ENCODE peak calls at places on chromosome 2, in four cellular contexts. F is right lobe of liver; Y is CD8-positive, alpha-beta T cell; Z is upper lobe of right lung. A is an unnamed sample.

GRCh38 chr2:196849895-196850294 is 40.7 kb upstream of the C2orf66 start:
- DNase-seq in F (no peak), Y (no peak), Z (no peak), A (no peak)

GRCh38 chr2:10331702-10332401 is 29.1 kb downstream of the HPCAL1 start:
- DNase-seq in F (no peak), Y (peak; percentile 49), Z (no peak), A (no peak)

GRCh38 chr2:240179941-240180666 is 39.6 kb upstream of the OTOS start:
- DNase-seq in F (peak; percentile 26), Y (no peak), Z (peak; percentile 38), A (no peak)

GRCh38 chr2:224836263-224836662 is 120.1 kb upstream of the CCDC195 start:
- DNase-seq in F (no peak), Y (no peak), Z (no peak), A (no peak)

GRCh38 chr2:3536682-3537632 is 17.6 kb upstream of the ADI1 start:
- DNase-seq in F (peak; percentile 79), Y (peak; percentile 20), Z (no peak), A (no peak)

GRCh38 chr2:10658041-10658913 is 31.5 kb downstream of the NOL10 start:
- DNase-seq in F (no peak), Y (no peak), Z (no peak), A (no peak)

GRCh38 chr2:30766666-30767065 is 40.6 kb downstream of the CAPN13 start:
- DNase-seq in F (no peak), Y (no peak), Z (no peak), A (no peak)

GRCh38 chr2:190986221-190986953 is 27.6 kb downstream of the STAT1 start:
- DNase-seq in F (no peak), Y (peak; percentile 21), Z (no peak), A (no peak)

GRCh38 chr2:112958428-112959108 is 19.2 kb upstream of the IL36G start:
- DNase-seq in F (no peak), Y (peak; percentile 31), Z (no peak), A (peak; percentile 19)

DNA sequence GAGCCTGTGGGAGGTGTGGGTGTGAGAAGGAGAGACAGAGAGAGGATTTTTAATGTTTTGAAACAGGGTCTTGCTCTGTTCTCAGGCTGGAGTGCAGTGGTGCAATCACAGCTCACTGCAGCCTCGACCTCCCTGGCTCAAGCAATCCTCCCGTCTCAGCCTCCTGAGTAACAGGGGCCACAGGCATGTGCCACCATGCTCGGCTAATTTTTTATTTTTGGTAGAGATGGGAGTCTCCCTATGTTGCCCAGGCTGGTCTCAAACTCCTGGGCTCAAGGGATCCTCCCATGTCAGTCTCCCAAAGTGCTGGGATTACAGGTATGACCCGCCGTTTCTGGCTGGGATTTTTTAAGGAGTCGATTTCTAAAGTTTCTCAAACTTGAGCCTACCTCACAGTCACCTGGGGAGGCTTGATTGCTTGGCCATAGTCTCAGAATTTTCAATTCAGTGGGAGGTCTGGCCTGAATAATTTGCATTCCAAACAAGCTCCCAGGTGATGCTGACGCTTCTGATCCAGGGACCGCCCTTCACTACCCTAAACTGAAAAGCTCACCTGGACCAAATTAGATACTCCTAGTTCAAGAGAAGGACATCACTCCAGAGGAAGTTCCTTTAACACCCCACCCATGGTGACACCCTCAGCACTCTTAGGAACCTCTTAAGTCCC is 70.8 kb upstream of the SLC1A4 start:
- DNase-seq in F (no peak), Y (no peak), Z (no peak), A (no peak)
- H3K4me3 ChIP-seq in F (no peak overlapping the region), Y (peak overlapping the region; percentile 59), Z (peak overlapping the region; percentile 57), A (no peak overlapping the region)

DNA sequence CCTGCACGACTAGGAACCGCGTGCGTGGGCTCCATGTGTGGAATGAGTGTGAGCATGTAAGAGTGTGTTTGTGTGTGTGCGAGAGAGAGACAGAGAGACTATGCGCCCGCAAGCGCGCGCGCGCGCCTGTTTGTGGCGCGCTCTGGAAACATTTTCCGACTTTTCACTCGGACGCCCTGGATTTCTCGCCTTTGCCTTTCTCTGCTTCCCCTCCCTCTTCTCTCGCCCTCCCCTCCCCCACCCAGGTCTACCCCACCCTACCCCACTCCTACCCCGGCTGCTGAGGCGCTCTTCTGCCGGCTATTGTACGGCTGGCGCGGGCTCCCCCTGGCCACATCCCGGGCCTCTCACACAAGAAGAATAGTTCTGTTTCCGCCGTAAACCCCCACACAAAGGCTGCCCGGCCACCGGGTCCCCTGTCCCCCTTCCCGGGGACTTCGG is 7.0 kb upstream of the SIX3 start:
- DNase-seq in F (no peak), Y (no peak), Z (no peak), A (no peak)
- H3K4me3 ChIP-seq in F (no peak overlapping the region), Y (no peak overlapping the region), Z (no peak overlapping the region), A (no peak overlapping the region)

GRCh38 chr2:128981353-128981752 is 662.7 kb upstream of the HS6ST1 start:
- DNase-seq in F (no peak), Y (no peak), Z (no peak), A (no peak)
- H3K4me3 ChIP-seq in F (no peak overlapping the region), Y (no peak overlapping the region), Z (no peak overlapping the region), A (no peak overlapping the region)

DNA sequence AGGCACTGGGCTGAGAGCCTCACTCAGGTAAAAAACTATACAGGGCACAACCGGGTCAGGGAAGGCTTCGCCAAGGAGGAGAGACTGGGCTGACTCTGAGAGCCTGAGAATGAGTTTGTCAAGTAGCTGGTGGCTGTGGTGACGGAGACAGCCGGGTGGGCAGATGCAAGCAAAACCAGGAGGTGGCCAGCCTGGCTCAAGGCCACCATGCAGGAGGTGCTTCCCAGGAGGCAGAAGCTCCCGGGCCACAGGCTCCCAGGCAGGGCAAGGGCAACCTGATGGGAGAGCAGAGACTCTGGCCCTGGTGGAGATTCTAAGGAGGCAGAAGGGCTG is 2.9 kb upstream of the INHBB start:
- DNase-seq in F (no peak), Y (no peak), Z (no peak), A (no peak)
- H3K4me3 ChIP-seq in F (no peak overlapping the region), Y (no peak overlapping the region), Z (no peak overlapping the region), A (no peak overlapping the region)

GRCh38 chr2:237924164-237924534 is 42.7 kb upstream of the UBE2F start:
- DNase-seq in F (no peak), Y (no peak), Z (no peak), A (no peak)
- H3K4me3 ChIP-seq in F (no peak overlapping the region), Y (no peak overlapping the region), Z (no peak overlapping the region), A (no peak overlapping the region)

GRCh38 chr2:235709124-235709813 is 215.4 kb downstream of the AGAP1 start:
- DNase-seq in F (no peak), Y (no peak), Z (no peak), A (no peak)
- H3K4me3 ChIP-seq in F (no peak overlapping the region), Y (no peak overlapping the region), Z (no peak overlapping the region), A (no peak overlapping the region)

DNA sequence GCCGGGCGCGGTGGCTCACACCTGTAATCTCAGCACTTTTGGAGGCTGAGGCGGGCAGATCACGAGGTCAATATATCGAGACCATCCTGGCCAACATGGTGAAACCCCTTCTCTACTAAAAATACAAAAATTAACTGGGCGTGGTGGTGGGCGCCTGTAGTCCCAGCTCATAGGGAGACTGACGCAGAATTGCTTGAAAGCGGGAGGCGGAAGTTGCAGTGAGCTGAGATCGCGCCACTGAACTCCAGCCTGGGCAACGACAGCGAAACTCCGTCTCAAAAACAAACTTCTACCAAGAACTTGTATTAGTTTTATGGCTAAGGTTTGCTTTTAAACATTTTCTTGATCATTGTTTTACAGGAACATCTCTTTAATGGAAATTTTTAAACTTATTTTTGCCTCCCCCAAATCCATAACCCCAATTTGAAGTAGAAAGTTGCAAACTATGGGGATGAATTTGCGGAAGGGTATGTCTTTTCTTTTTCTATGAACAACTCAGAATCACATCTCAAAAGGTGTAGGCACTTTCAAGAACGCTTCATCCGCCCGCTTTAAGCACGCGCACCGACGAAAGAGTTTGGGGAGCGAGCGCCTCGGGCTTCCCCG is 46.8 kb upstream of the PTMA start:
- DNase-seq in F (no peak), Y (no peak), Z (no peak), A (no peak)
- H3K4me3 ChIP-seq in F (peak overlapping the region; percentile 52), Y (peak overlapping the region; percentile 82), Z (peak overlapping the region; percentile 50), A (peak overlapping the region; percentile 50)

GRCh38 chr2:173079141-173079540 is 3.5 kb downstream of the MAP3K20 start:
- DNase-seq in F (no peak), Y (no peak), Z (no peak), A (no peak)
- H3K4me3 ChIP-seq in F (no peak overlapping the region), Y (no peak overlapping the region), Z (no peak overlapping the region), A (no peak overlapping the region)

GRCh38 chr2:96531872-96532505 is 4.6 kb upstream of the ARID5A start:
- DNase-seq in F (peak; percentile 59), Y (peak; percentile 90), Z (peak; percentile 89), A (peak; percentile 82)
- H3K4me3 ChIP-seq in F (no peak overlapping the region), Y (peak overlapping the region; percentile 34), Z (peak overlapping the region; percentile 36), A (peak overlapping the region; percentile 37)

A was measured in GM12864.